ENCODE peak calls at places on chromosome 13, in five cellular contexts. One of them, this sample, is unnamed. For H3K9me3, the result is how much of the 10 kb centered on the place peaks cover.

GRCh38 chr13:26495749-26496148 is 61.7 kb upstream of the WASF3 start:
- DNase-seq in endothelial cell of umbilical vein: no peak
- DNase-seq in tibial nerve: no peak
- DNase-seq in adrenal gland: no peak
- DNase-seq in stomach: no peak
- DNase-seq in this sample: no peak

GRCh38 chr13:20566424-20566916 is 487 bp upstream of the IFT88 start:
- DNase-seq in adrenal gland: peak
- DNase-seq in stomach: no peak
- DNase-seq in endothelial cell of umbilical vein: no peak
- DNase-seq in tibial nerve: no peak
- DNase-seq in this sample: peak

GRCh38 chr13:107208889-107209288 is 641.0 kb upstream of the ARGLU1 start:
- DNase-seq in endothelial cell of umbilical vein: peak
- DNase-seq in tibial nerve: no peak
- DNase-seq in stomach: no peak
- DNase-seq in adrenal gland: peak
- DNase-seq in this sample: no peak

GRCh38 chr13:43815204-43815603 is 28.4 kb upstream of the ENOX1 start:
- DNase-seq in adrenal gland: no peak
- DNase-seq in tibial nerve: no peak
- DNase-seq in stomach: no peak
- DNase-seq in endothelial cell of umbilical vein: peak
- DNase-seq in this sample: no peak

GRCh38 chr13:77028202-77028601 is 1.2 kb upstream of the FBXL3 start:
- DNase-seq in adrenal gland: no peak
- DNase-seq in tibial nerve: no peak
- DNase-seq in endothelial cell of umbilical vein: peak
- DNase-seq in stomach: no peak
- DNase-seq in this sample: peak

GRCh38 chr13:85266771-85267170 is 532.4 kb downstream of the SLITRK6 start:
- DNase-seq in adrenal gland: no peak
- DNase-seq in tibial nerve: no peak
- DNase-seq in stomach: no peak
- DNase-seq in endothelial cell of umbilical vein: no peak
- DNase-seq in this sample: no peak

GRCh38 chr13:70339738-70340137 is 231.5 kb upstream of the KLHL1 start:
- DNase-seq in tibial nerve: no peak
- DNase-seq in endothelial cell of umbilical vein: peak
- DNase-seq in stomach: peak
- DNase-seq in adrenal gland: peak
- DNase-seq in this sample: no peak

GRCh38 chr13:110640591-110641029 is 25.3 kb downstream of the NAXD start:
- DNase-seq in endothelial cell of umbilical vein: peak
- DNase-seq in adrenal gland: peak
- DNase-seq in stomach: peak
- DNase-seq in tibial nerve: no peak
- DNase-seq in this sample: no peak

GRCh38 chr13:32538234-32538620 is 368 bp downstream of the N4BP2L2 start:
- DNase-seq in endothelial cell of umbilical vein: no peak
- DNase-seq in tibial nerve: no peak
- DNase-seq in stomach: peak
- DNase-seq in adrenal gland: peak
- DNase-seq in this sample: no peak

GRCh38 chr13:100550433-100550832 is 38.2 kb downstream of the GGACT start:
- DNase-seq in stomach: no peak
- DNase-seq in adrenal gland: no peak
- DNase-seq in tibial nerve: no peak
- DNase-seq in endothelial cell of umbilical vein: no peak
- DNase-seq in this sample: peak

GRCh38 chr13:75365724-75366173 is 116.2 kb downstream of the TBC1D4 start:
- DNase-seq in adrenal gland: no peak
- DNase-seq in stomach: no peak
- DNase-seq in endothelial cell of umbilical vein: peak
- DNase-seq in tibial nerve: no peak
- DNase-seq in this sample: no peak

GRCh38 chr13:23069571-23069970 is 111.2 kb upstream of the SGCG start:
- DNase-seq in stomach: no peak
- DNase-seq in tibial nerve: no peak
- DNase-seq in endothelial cell of umbilical vein: no peak
- DNase-seq in adrenal gland: no peak
- DNase-seq in this sample: no peak

GRCh38 chr13:28716511-28716910 is 2.3 kb downstream of the SLC46A3 start:
- DNase-seq in tibial nerve: no peak
- DNase-seq in endothelial cell of umbilical vein: peak
- DNase-seq in stomach: no peak
- DNase-seq in adrenal gland: peak
- DNase-seq in this sample: peak

GRCh38 chr13:110250258-110250891 is 56.6 kb downstream of the COL4A1 start:
- DNase-seq in tibial nerve: peak
- DNase-seq in adrenal gland: peak
- DNase-seq in stomach: no peak
- DNase-seq in endothelial cell of umbilical vein: peak
- DNase-seq in this sample: peak

GRCh38 chr13:33188093-33188882 is 97.3 kb downstream of the STARD13 start:
- DNase-seq in adrenal gland: no peak
- DNase-seq in tibial nerve: no peak
- DNase-seq in endothelial cell of umbilical vein: peak
- DNase-seq in stomach: no peak
- DNase-seq in this sample: no peak

GRCh38 chr13:23384111-23384510 is 49.4 kb downstream of the SACS start:
- DNase-seq in endothelial cell of umbilical vein: no peak
- DNase-seq in tibial nerve: no peak
- DNase-seq in stomach: no peak
- DNase-seq in adrenal gland: no peak
- DNase-seq in this sample: no peak

GRCh38 chr13:91546865-91547264 is 148.4 kb downstream of the GPC5 start:
- DNase-seq in endothelial cell of umbilical vein: no peak
- DNase-seq in tibial nerve: no peak
- DNase-seq in adrenal gland: no peak
- DNase-seq in stomach: no peak
- DNase-seq in this sample: no peak

GRCh38 chr13:42762917-42763316 is 18.5 kb upstream of the FAM216B start:
- DNase-seq in endothelial cell of umbilical vein: peak
- DNase-seq in tibial nerve: no peak
- DNase-seq in adrenal gland: no peak
- DNase-seq in stomach: no peak
- DNase-seq in this sample: no peak

GRCh38 chr13:108154421-108154858 is 60.9 kb downstream of the LIG4 start:
- DNase-seq in adrenal gland: no peak
- DNase-seq in tibial nerve: no peak
- DNase-seq in endothelial cell of umbilical vein: no peak
- DNase-seq in stomach: peak
- DNase-seq in this sample: no peak

GRCh38 chr13:77176350-77176749 is 149.4 kb upstream of the FBXL3 start:
- DNase-seq in tibial nerve: no peak
- DNase-seq in stomach: no peak
- DNase-seq in adrenal gland: no peak
- DNase-seq in endothelial cell of umbilical vein: no peak
- DNase-seq in this sample: no peak

GRCh38 chr13:111460548-111461444 is 140.4 kb downstream of the TEX29 start:
- DNase-seq in tibial nerve: no peak
- DNase-seq in endothelial cell of umbilical vein: no peak
- DNase-seq in stomach: no peak
- DNase-seq in adrenal gland: peak
- DNase-seq in this sample: peak

GRCh38 chr13:91805605-91806004 is 407.2 kb downstream of the GPC5 start:
- DNase-seq in adrenal gland: no peak
- DNase-seq in tibial nerve: no peak
- DNase-seq in endothelial cell of umbilical vein: peak
- DNase-seq in stomach: no peak
- DNase-seq in this sample: no peak

GRCh38 chr13:28429685-28430290 is 65.1 kb downstream of the FLT1 start:
- DNase-seq in stomach: no peak
- DNase-seq in tibial nerve: no peak
- DNase-seq in adrenal gland: no peak
- DNase-seq in endothelial cell of umbilical vein: no peak
- DNase-seq in this sample: no peak

GRCh38 chr13:28750187-28751045 is 31.6 kb upstream of the SLC46A3 start:
- DNase-seq in endothelial cell of umbilical vein: peak
- DNase-seq in adrenal gland: no peak
- DNase-seq in tibial nerve: no peak
- DNase-seq in stomach: no peak
- DNase-seq in this sample: no peak

GRCh38 chr13:46553886-46554855 is 1.2 kb downstream of the LRCH1 start:
- DNase-seq in tibial nerve: peak
- DNase-seq in adrenal gland: peak
- DNase-seq in stomach: peak
- DNase-seq in endothelial cell of umbilical vein: peak
- DNase-seq in this sample: peak

GRCh38 chr13:90445179-90445578 is 902.3 kb upstream of the MIR17HG start:
- DNase-seq in endothelial cell of umbilical vein: peak
- DNase-seq in stomach: no peak
- DNase-seq in tibial nerve: no peak
- DNase-seq in adrenal gland: peak
- DNase-seq in this sample: no peak

GRCh38 chr13:52808842-52809219 is 39.6 kb downstream of the PCDH8 start:
- DNase-seq in stomach: no peak
- DNase-seq in tibial nerve: no peak
- DNase-seq in endothelial cell of umbilical vein: no peak
- DNase-seq in adrenal gland: no peak
- DNase-seq in this sample: no peak

DNA sequence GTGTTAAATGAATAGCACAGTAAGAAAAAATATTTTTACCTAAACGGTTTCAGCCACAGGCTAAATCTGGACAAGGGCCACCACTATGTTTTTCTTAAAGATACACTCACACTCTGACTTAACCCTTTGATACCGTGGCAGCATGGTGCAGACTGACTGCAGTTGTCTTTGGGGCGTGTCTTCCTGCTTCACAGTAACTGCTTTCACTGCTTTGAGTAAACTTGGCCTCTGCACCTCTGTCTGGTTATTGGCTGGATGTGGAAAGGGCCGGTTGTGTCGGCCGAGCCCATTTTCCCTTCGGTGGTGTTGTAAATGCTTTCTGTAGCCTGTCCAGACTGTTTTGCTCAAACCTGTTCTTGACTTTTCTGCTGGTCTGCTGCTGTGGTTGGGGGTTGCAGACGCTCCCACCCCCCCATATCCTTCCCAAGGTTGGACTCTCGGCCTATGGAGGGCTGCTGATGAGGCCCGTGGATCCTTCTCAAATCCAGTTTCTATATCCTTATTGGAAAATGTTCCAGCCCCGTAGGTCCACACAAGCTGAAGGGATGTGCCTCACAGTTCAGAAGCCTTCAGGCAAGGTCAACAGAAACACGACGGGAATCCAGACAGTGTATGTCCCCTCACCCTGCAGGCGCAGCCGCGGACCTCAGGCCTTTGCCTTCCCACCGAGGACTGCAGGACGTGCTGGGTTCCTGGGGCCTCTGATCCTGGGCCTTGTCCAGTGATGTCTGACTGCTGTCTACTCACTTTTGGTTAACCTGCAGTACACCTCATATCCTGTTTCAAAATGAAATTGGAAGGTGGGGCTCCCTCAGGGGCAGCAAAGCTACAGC is 90.2 kb upstream of the RNF113B start:
- DNase-seq in adrenal gland: peak
- DNase-seq in endothelial cell of umbilical vein: peak
- DNase-seq in tibial nerve: no peak
- DNase-seq in stomach: peak
- DNase-seq in this sample: no peak
- TF ChIP-seq POLR2A in adrenal gland: no peak
- TF ChIP-seq POLR2A in endothelial cell of umbilical vein: no peak
- TF ChIP-seq POLR2A in tibial nerve: no peak
- TF ChIP-seq POLR2A in stomach: no peak
- TF ChIP-seq POLR2A in this sample: no peak

DNA sequence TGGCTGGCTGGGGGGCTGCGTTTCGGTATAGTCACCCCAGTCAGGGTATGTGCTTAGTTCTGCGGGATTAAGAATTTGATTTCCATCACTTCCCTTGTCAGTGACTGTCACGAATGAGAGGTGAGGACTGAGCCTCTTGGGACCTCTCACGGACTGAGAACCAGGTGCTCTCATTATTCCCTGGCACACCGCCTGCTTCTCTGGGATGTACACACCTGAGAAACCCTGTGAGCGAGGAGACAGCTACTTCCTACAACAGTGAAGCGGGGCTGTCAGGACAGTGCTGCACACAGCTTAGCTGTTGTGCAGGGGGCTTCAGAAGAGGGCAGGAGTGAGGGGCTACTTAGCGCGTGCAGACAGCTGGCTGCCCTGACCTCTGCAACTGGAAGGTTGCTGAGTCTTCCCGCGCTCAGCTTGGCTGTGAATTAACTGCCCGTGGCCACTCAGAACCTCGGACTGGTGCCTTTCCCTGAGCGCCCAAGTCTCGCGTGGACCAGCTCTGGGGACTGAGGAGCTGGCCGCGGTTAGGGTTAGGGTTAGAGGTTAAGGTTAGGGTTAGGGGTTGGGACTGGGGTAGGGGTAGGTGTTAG is 65.3 kb upstream of the MCF2L start:
- DNase-seq in tibial nerve: no peak
- DNase-seq in endothelial cell of umbilical vein: no peak
- DNase-seq in stomach: no peak
- DNase-seq in adrenal gland: no peak
- DNase-seq in this sample: no peak
- H3K9me3 ChIP-seq in tibial nerve: under half
- H3K9me3 ChIP-seq in endothelial cell of umbilical vein: under half
- H3K9me3 ChIP-seq in stomach: under half
- H3K9me3 ChIP-seq in adrenal gland: under half
- H3K9me3 ChIP-seq in this sample: under half

GRCh38 chr13:49996166-49996915 is 501 bp upstream of the TRIM13 start:
- DNase-seq in tibial nerve: peak
- DNase-seq in adrenal gland: peak
- DNase-seq in endothelial cell of umbilical vein: peak
- DNase-seq in stomach: peak
- DNase-seq in this sample: peak

GRCh38 chr13:49997935-49998334 is 1.1 kb downstream of the TRIM13 start:
- DNase-seq in endothelial cell of umbilical vein: peak
- DNase-seq in adrenal gland: no peak
- DNase-seq in tibial nerve: no peak
- DNase-seq in stomach: no peak
- DNase-seq in this sample: no peak

GRCh38 chr13:49998714-49999624 is 2.1 kb downstream of the TRIM13 start:
- DNase-seq in tibial nerve: no peak
- DNase-seq in stomach: no peak
- DNase-seq in endothelial cell of umbilical vein: no peak
- DNase-seq in adrenal gland: no peak
- DNase-seq in this sample: no peak

GRCh38 chr13:49995535-49996165 is 1.2 kb upstream of the TRIM13 start:
- DNase-seq in stomach: no peak
- DNase-seq in endothelial cell of umbilical vein: peak
- DNase-seq in adrenal gland: peak
- DNase-seq in tibial nerve: no peak
- DNase-seq in this sample: no peak

GRCh38 chr13:49996951-49997895 is at the start of gene TRIM13:
- DNase-seq in stomach: peak
- DNase-seq in endothelial cell of umbilical vein: peak
- DNase-seq in tibial nerve: peak
- DNase-seq in adrenal gland: peak
- DNase-seq in this sample: peak
- TF ChIP-seq POLR2A in stomach: no peak
- TF ChIP-seq POLR2A in endothelial cell of umbilical vein: peak
- TF ChIP-seq POLR2A in tibial nerve: peak
- TF ChIP-seq POLR2A in adrenal gland: peak
- TF ChIP-seq POLR2A in this sample: peak

DNA sequence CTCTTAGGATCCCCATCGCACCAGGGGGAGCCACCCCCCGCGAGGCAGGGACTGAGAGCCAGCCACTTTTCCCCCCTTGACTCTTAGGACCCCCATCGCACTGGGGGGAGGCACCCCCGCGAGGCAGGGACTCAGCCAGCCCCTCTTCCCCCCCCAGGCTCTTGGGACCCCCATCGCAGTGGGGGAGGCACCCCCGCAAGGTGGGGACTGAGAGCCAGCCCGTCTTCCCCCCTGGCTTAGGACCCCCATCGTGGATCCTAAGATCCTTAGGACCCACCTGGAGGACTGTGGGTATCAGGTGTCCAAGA is 365.2 kb upstream of the SPRY2 start:
- DNase-seq in endothelial cell of umbilical vein: no peak
- DNase-seq in adrenal gland: no peak
- DNase-seq in stomach: no peak
- DNase-seq in tibial nerve: no peak
- DNase-seq in this sample: no peak
- H3K9me3 ChIP-seq in endothelial cell of umbilical vein: under half
- H3K9me3 ChIP-seq in adrenal gland: under half
- H3K9me3 ChIP-seq in stomach: under half
- H3K9me3 ChIP-seq in tibial nerve: under half
- H3K9me3 ChIP-seq in this sample: under half